ENCODE peak calls at places on chromosomes 4 and X, in ten cellular contexts. One of them, this sample, is unnamed.
A peak's percentile ranks its signal among the peaks of the same experiment; 100 is the strongest.

GRCh38 chr4:85555210-85555609 is 80.3 kb downstream of the ARHGAP24 start:
- DNase-seq in NCI-H187: no peak
- DNase-seq in endothelial cell: no peak
- DNase-seq in cardiac fibroblast: peak; percentile 32
- DNase-seq in small intestine: no peak
- DNase-seq in stimulated activated CD4-positive, alpha-beta T cell treated with anti-CD3 and anti-CD28 coated beads, Interleukin-2, amount 100 ng/mL, for 48 hours: no peak
- DNase-seq in iris pigment epithelial cell: peak; percentile 73
- DNase-seq in posterior vena cava: no peak
- DNase-seq in CD4-positive, alpha-beta T cell: no peak
- DNase-seq in NCI-H345: no peak
- DNase-seq in this sample: peak; percentile 53

GRCh38 chrX:120029354-120029753 is 48.1 kb downstream of the RHOXF2B start:
- DNase-seq in small intestine: no peak
- DNase-seq in CD4-positive, alpha-beta T cell: no peak
- DNase-seq in stimulated activated CD4-positive, alpha-beta T cell treated with anti-CD3 and anti-CD28 coated beads, Interleukin-2, amount 100 ng/mL, for 48 hours: no peak
- DNase-seq in NCI-H187: no peak
- DNase-seq in posterior vena cava: no peak
- DNase-seq in iris pigment epithelial cell: no peak
- DNase-seq in NCI-H345: no peak
- DNase-seq in endothelial cell: no peak
- DNase-seq in cardiac fibroblast: no peak
- DNase-seq in this sample: no peak

GRCh38 chr4:146972036-146972435 is 26.4 kb upstream of the TTC29 start:
- DNase-seq in NCI-H345: no peak
- DNase-seq in NCI-H187: no peak
- DNase-seq in iris pigment epithelial cell: no peak
- DNase-seq in cardiac fibroblast: no peak
- DNase-seq in small intestine: no peak
- DNase-seq in CD4-positive, alpha-beta T cell: no peak
- DNase-seq in endothelial cell: no peak
- DNase-seq in stimulated activated CD4-positive, alpha-beta T cell treated with anti-CD3 and anti-CD28 coated beads, Interleukin-2, amount 100 ng/mL, for 48 hours: no peak
- DNase-seq in posterior vena cava: no peak
- DNase-seq in this sample: no peak

GRCh38 chr4:45554423-45554822 is 569.4 kb downstream of the GABRG1 start:
- DNase-seq in NCI-H187: no peak
- DNase-seq in endothelial cell: no peak
- DNase-seq in posterior vena cava: no peak
- DNase-seq in cardiac fibroblast: no peak
- DNase-seq in iris pigment epithelial cell: peak; percentile 14
- DNase-seq in NCI-H345: no peak
- DNase-seq in small intestine: no peak
- DNase-seq in stimulated activated CD4-positive, alpha-beta T cell treated with anti-CD3 and anti-CD28 coated beads, Interleukin-2, amount 100 ng/mL, for 48 hours: no peak
- DNase-seq in CD4-positive, alpha-beta T cell: no peak
- DNase-seq in this sample: no peak

GRCh38 chrX:121858867-121859647 is 811.6 kb downstream of the GLUD2 start:
- DNase-seq in iris pigment epithelial cell: no peak
- DNase-seq in posterior vena cava: no peak
- DNase-seq in CD4-positive, alpha-beta T cell: no peak
- DNase-seq in small intestine: no peak
- DNase-seq in NCI-H345: no peak
- DNase-seq in cardiac fibroblast: no peak
- DNase-seq in NCI-H187: no peak
- DNase-seq in stimulated activated CD4-positive, alpha-beta T cell treated with anti-CD3 and anti-CD28 coated beads, Interleukin-2, amount 100 ng/mL, for 48 hours: no peak
- DNase-seq in endothelial cell: no peak
- DNase-seq in this sample: no peak

GRCh38 chr4:112946127-112946526 is 103.3 kb upstream of the ANK2 start:
- DNase-seq in iris pigment epithelial cell: no peak
- DNase-seq in posterior vena cava: no peak
- DNase-seq in NCI-H345: no peak
- DNase-seq in endothelial cell: no peak
- DNase-seq in CD4-positive, alpha-beta T cell: no peak
- DNase-seq in cardiac fibroblast: no peak
- DNase-seq in NCI-H187: no peak
- DNase-seq in small intestine: no peak
- DNase-seq in stimulated activated CD4-positive, alpha-beta T cell treated with anti-CD3 and anti-CD28 coated beads, Interleukin-2, amount 100 ng/mL, for 48 hours: no peak
- DNase-seq in this sample: no peak

GRCh38 chr4:17142232-17142711 is 243.8 kb upstream of the LDB2 start:
- DNase-seq in iris pigment epithelial cell: peak; percentile 96
- DNase-seq in endothelial cell: no peak
- DNase-seq in CD4-positive, alpha-beta T cell: no peak
- DNase-seq in cardiac fibroblast: peak; percentile 93
- DNase-seq in NCI-H187: no peak
- DNase-seq in small intestine: no peak
- DNase-seq in posterior vena cava: no peak
- DNase-seq in NCI-H345: no peak
- DNase-seq in stimulated activated CD4-positive, alpha-beta T cell treated with anti-CD3 and anti-CD28 coated beads, Interleukin-2, amount 100 ng/mL, for 48 hours: no peak
- DNase-seq in this sample: no peak

GRCh38 chr4:107255114-107255513 is 219.0 kb upstream of the DKK2 start:
- DNase-seq in iris pigment epithelial cell: peak; percentile 46
- DNase-seq in NCI-H187: no peak
- DNase-seq in NCI-H345: no peak
- DNase-seq in CD4-positive, alpha-beta T cell: no peak
- DNase-seq in posterior vena cava: no peak
- DNase-seq in small intestine: no peak
- DNase-seq in endothelial cell: no peak
- DNase-seq in stimulated activated CD4-positive, alpha-beta T cell treated with anti-CD3 and anti-CD28 coated beads, Interleukin-2, amount 100 ng/mL, for 48 hours: no peak
- DNase-seq in cardiac fibroblast: no peak
- DNase-seq in this sample: no peak

GRCh38 chr4:1530356-1530755 is 124.1 kb upstream of the NKX1-1 start:
- DNase-seq in posterior vena cava: peak; percentile 68
- DNase-seq in CD4-positive, alpha-beta T cell: no peak
- DNase-seq in endothelial cell: no peak
- DNase-seq in NCI-H345: no peak
- DNase-seq in NCI-H187: no peak
- DNase-seq in stimulated activated CD4-positive, alpha-beta T cell treated with anti-CD3 and anti-CD28 coated beads, Interleukin-2, amount 100 ng/mL, for 48 hours: no peak
- DNase-seq in small intestine: no peak
- DNase-seq in iris pigment epithelial cell: no peak
- DNase-seq in cardiac fibroblast: no peak
- DNase-seq in this sample: no peak

GRCh38 chrX:26670521-26670920 is 454.6 kb downstream of the MAGEB5 start:
- DNase-seq in posterior vena cava: no peak
- DNase-seq in NCI-H187: no peak
- DNase-seq in endothelial cell: no peak
- DNase-seq in cardiac fibroblast: no peak
- DNase-seq in stimulated activated CD4-positive, alpha-beta T cell treated with anti-CD3 and anti-CD28 coated beads, Interleukin-2, amount 100 ng/mL, for 48 hours: no peak
- DNase-seq in CD4-positive, alpha-beta T cell: no peak
- DNase-seq in small intestine: no peak
- DNase-seq in NCI-H345: no peak
- DNase-seq in iris pigment epithelial cell: no peak
- DNase-seq in this sample: no peak

GRCh38 chr4:74012130-74012529 is 13.7 kb upstream of the CXCL5 start:
- DNase-seq in posterior vena cava: no peak
- DNase-seq in NCI-H187: no peak
- DNase-seq in NCI-H345: no peak
- DNase-seq in stimulated activated CD4-positive, alpha-beta T cell treated with anti-CD3 and anti-CD28 coated beads, Interleukin-2, amount 100 ng/mL, for 48 hours: no peak
- DNase-seq in endothelial cell: no peak
- DNase-seq in iris pigment epithelial cell: no peak
- DNase-seq in CD4-positive, alpha-beta T cell: no peak
- DNase-seq in small intestine: no peak
- DNase-seq in cardiac fibroblast: no peak
- DNase-seq in this sample: no peak

GRCh38 chr4:108171541-108172230 is 3.0 kb upstream of the LEF1 start:
- DNase-seq in small intestine: no peak
- DNase-seq in iris pigment epithelial cell: no peak
- DNase-seq in posterior vena cava: no peak
- DNase-seq in CD4-positive, alpha-beta T cell: peak; percentile 60
- DNase-seq in cardiac fibroblast: no peak
- DNase-seq in endothelial cell: peak; percentile 45
- DNase-seq in stimulated activated CD4-positive, alpha-beta T cell treated with anti-CD3 and anti-CD28 coated beads, Interleukin-2, amount 100 ng/mL, for 48 hours: peak; percentile 49
- DNase-seq in NCI-H187: no peak
- DNase-seq in NCI-H345: no peak
- DNase-seq in this sample: no peak

GRCh38 chr4:89022426-89023128 is 34.4 kb downstream of the FAM13A start:
- DNase-seq in stimulated activated CD4-positive, alpha-beta T cell treated with anti-CD3 and anti-CD28 coated beads, Interleukin-2, amount 100 ng/mL, for 48 hours: no peak
- DNase-seq in endothelial cell: no peak
- DNase-seq in iris pigment epithelial cell: no peak
- DNase-seq in posterior vena cava: no peak
- DNase-seq in CD4-positive, alpha-beta T cell: no peak
- DNase-seq in cardiac fibroblast: no peak
- DNase-seq in NCI-H187: no peak
- DNase-seq in small intestine: no peak
- DNase-seq in NCI-H345: no peak
- DNase-seq in this sample: no peak

GRCh38 chr4:139315221-139315675 is 13.0 kb upstream of the NDUFC1 start:
- DNase-seq in stimulated activated CD4-positive, alpha-beta T cell treated with anti-CD3 and anti-CD28 coated beads, Interleukin-2, amount 100 ng/mL, for 48 hours: no peak
- DNase-seq in small intestine: no peak
- DNase-seq in NCI-H345: no peak
- DNase-seq in endothelial cell: no peak
- DNase-seq in cardiac fibroblast: no peak
- DNase-seq in CD4-positive, alpha-beta T cell: no peak
- DNase-seq in posterior vena cava: no peak
- DNase-seq in NCI-H187: no peak
- DNase-seq in iris pigment epithelial cell: no peak
- DNase-seq in this sample: no peak

GRCh38 chrX:18537068-18537467 is 111.7 kb downstream of the CDKL5 start:
- DNase-seq in small intestine: no peak
- DNase-seq in iris pigment epithelial cell: no peak
- DNase-seq in endothelial cell: no peak
- DNase-seq in posterior vena cava: no peak
- DNase-seq in cardiac fibroblast: no peak
- DNase-seq in NCI-H345: no peak
- DNase-seq in CD4-positive, alpha-beta T cell: no peak
- DNase-seq in stimulated activated CD4-positive, alpha-beta T cell treated with anti-CD3 and anti-CD28 coated beads, Interleukin-2, amount 100 ng/mL, for 48 hours: no peak
- DNase-seq in NCI-H187: no peak
- DNase-seq in this sample: no peak

GRCh38 chr4:148238086-148238485 is 204.1 kb downstream of the NR3C2 start:
- DNase-seq in posterior vena cava: no peak
- DNase-seq in endothelial cell: no peak
- DNase-seq in NCI-H187: no peak
- DNase-seq in iris pigment epithelial cell: no peak
- DNase-seq in cardiac fibroblast: peak; percentile 77
- DNase-seq in CD4-positive, alpha-beta T cell: no peak
- DNase-seq in NCI-H345: no peak
- DNase-seq in small intestine: no peak
- DNase-seq in stimulated activated CD4-positive, alpha-beta T cell treated with anti-CD3 and anti-CD28 coated beads, Interleukin-2, amount 100 ng/mL, for 48 hours: no peak
- DNase-seq in this sample: no peak

GRCh38 chrX:109839694-109840358 is 106.8 kb upstream of the ACSL4 start:
- DNase-seq in CD4-positive, alpha-beta T cell: no peak
- DNase-seq in posterior vena cava: no peak
- DNase-seq in NCI-H345: no peak
- DNase-seq in stimulated activated CD4-positive, alpha-beta T cell treated with anti-CD3 and anti-CD28 coated beads, Interleukin-2, amount 100 ng/mL, for 48 hours: no peak
- DNase-seq in cardiac fibroblast: peak; percentile 65
- DNase-seq in small intestine: no peak
- DNase-seq in iris pigment epithelial cell: peak; percentile 52
- DNase-seq in endothelial cell: no peak
- DNase-seq in NCI-H187: no peak
- DNase-seq in this sample: peak; percentile 30

GRCh38 chr4:82969414-82969813 is 41.2 kb downstream of the LIN54 start:
- DNase-seq in posterior vena cava: no peak
- DNase-seq in NCI-H345: no peak
- DNase-seq in cardiac fibroblast: no peak
- DNase-seq in endothelial cell: no peak
- DNase-seq in iris pigment epithelial cell: no peak
- DNase-seq in small intestine: no peak
- DNase-seq in stimulated activated CD4-positive, alpha-beta T cell treated with anti-CD3 and anti-CD28 coated beads, Interleukin-2, amount 100 ng/mL, for 48 hours: no peak
- DNase-seq in CD4-positive, alpha-beta T cell: no peak
- DNase-seq in NCI-H187: no peak
- DNase-seq in this sample: no peak

GRCh38 chrX:149877157-149877556 is 3.8 kb upstream of the MAGEA8 start:
- DNase-seq in endothelial cell: no peak
- DNase-seq in cardiac fibroblast: no peak
- DNase-seq in stimulated activated CD4-positive, alpha-beta T cell treated with anti-CD3 and anti-CD28 coated beads, Interleukin-2, amount 100 ng/mL, for 48 hours: no peak
- DNase-seq in iris pigment epithelial cell: no peak
- DNase-seq in NCI-H345: no peak
- DNase-seq in posterior vena cava: no peak
- DNase-seq in CD4-positive, alpha-beta T cell: no peak
- DNase-seq in small intestine: no peak
- DNase-seq in NCI-H187: no peak
- DNase-seq in this sample: no peak

GRCh38 chr4:110808371-110808878 is 185.5 kb upstream of the PITX2 start:
- DNase-seq in NCI-H187: no peak
- DNase-seq in NCI-H345: no peak
- DNase-seq in cardiac fibroblast: peak; percentile 50
- DNase-seq in endothelial cell: no peak
- DNase-seq in posterior vena cava: no peak
- DNase-seq in small intestine: peak; percentile 94
- DNase-seq in stimulated activated CD4-positive, alpha-beta T cell treated with anti-CD3 and anti-CD28 coated beads, Interleukin-2, amount 100 ng/mL, for 48 hours: no peak
- DNase-seq in iris pigment epithelial cell: peak; percentile 91
- DNase-seq in CD4-positive, alpha-beta T cell: no peak
- DNase-seq in this sample: peak; percentile 29

GRCh38 chrX:78019586-78020483 is 50.4 kb upstream of the PGAM4 start:
- DNase-seq in small intestine: peak; percentile 61
- DNase-seq in iris pigment epithelial cell: no peak
- DNase-seq in NCI-H345: no peak
- DNase-seq in CD4-positive, alpha-beta T cell: no peak
- DNase-seq in stimulated activated CD4-positive, alpha-beta T cell treated with anti-CD3 and anti-CD28 coated beads, Interleukin-2, amount 100 ng/mL, for 48 hours: no peak
- DNase-seq in NCI-H187: no peak
- DNase-seq in posterior vena cava: no peak
- DNase-seq in endothelial cell: no peak
- DNase-seq in cardiac fibroblast: no peak
- DNase-seq in this sample: peak; percentile 64

GRCh38 chr4:74097631-74098550 is 1.1 kb downstream of the CXCL2 start:
- DNase-seq in cardiac fibroblast: peak; percentile 62
- DNase-seq in endothelial cell: no peak
- DNase-seq in iris pigment epithelial cell: no peak
- DNase-seq in stimulated activated CD4-positive, alpha-beta T cell treated with anti-CD3 and anti-CD28 coated beads, Interleukin-2, amount 100 ng/mL, for 48 hours: no peak
- DNase-seq in NCI-H187: no peak
- DNase-seq in NCI-H345: no peak
- DNase-seq in CD4-positive, alpha-beta T cell: no peak
- DNase-seq in posterior vena cava: no peak
- DNase-seq in small intestine: peak; percentile 1
- DNase-seq in this sample: no peak

GRCh38 chrX:40406330-40406859 is 174.4 kb upstream of the ATP6AP2 start:
- DNase-seq in iris pigment epithelial cell: no peak
- DNase-seq in NCI-H345: no peak
- DNase-seq in posterior vena cava: no peak
- DNase-seq in stimulated activated CD4-positive, alpha-beta T cell treated with anti-CD3 and anti-CD28 coated beads, Interleukin-2, amount 100 ng/mL, for 48 hours: no peak
- DNase-seq in NCI-H187: no peak
- DNase-seq in small intestine: no peak
- DNase-seq in CD4-positive, alpha-beta T cell: no peak
- DNase-seq in endothelial cell: no peak
- DNase-seq in cardiac fibroblast: no peak
- DNase-seq in this sample: no peak

GRCh38 chr4:17780461-17781071 is 855 bp downstream of the FAM184B start:
- DNase-seq in posterior vena cava: no peak
- DNase-seq in stimulated activated CD4-positive, alpha-beta T cell treated with anti-CD3 and anti-CD28 coated beads, Interleukin-2, amount 100 ng/mL, for 48 hours: no peak
- DNase-seq in cardiac fibroblast: peak; percentile 15
- DNase-seq in CD4-positive, alpha-beta T cell: no peak
- DNase-seq in small intestine: no peak
- DNase-seq in endothelial cell: no peak
- DNase-seq in NCI-H345: peak; percentile 69
- DNase-seq in NCI-H187: no peak
- DNase-seq in iris pigment epithelial cell: no peak
- DNase-seq in this sample: peak; percentile 14

GRCh38 chr4:143185253-143186107 is 763 bp downstream of the USP38 start:
- DNase-seq in stimulated activated CD4-positive, alpha-beta T cell treated with anti-CD3 and anti-CD28 coated beads, Interleukin-2, amount 100 ng/mL, for 48 hours: no peak
- DNase-seq in small intestine: peak; percentile 25
- DNase-seq in cardiac fibroblast: peak; percentile 28
- DNase-seq in NCI-H345: peak; percentile 34
- DNase-seq in NCI-H187: no peak
- DNase-seq in CD4-positive, alpha-beta T cell: no peak
- DNase-seq in endothelial cell: no peak
- DNase-seq in posterior vena cava: peak; percentile 66
- DNase-seq in iris pigment epithelial cell: peak; percentile 32
- DNase-seq in this sample: peak; percentile 29

GRCh38 chr4:151246742-151247141 is 30.2 kb upstream of the PRSS48 start:
- DNase-seq in posterior vena cava: no peak
- DNase-seq in small intestine: no peak
- DNase-seq in endothelial cell: no peak
- DNase-seq in CD4-positive, alpha-beta T cell: no peak
- DNase-seq in iris pigment epithelial cell: no peak
- DNase-seq in stimulated activated CD4-positive, alpha-beta T cell treated with anti-CD3 and anti-CD28 coated beads, Interleukin-2, amount 100 ng/mL, for 48 hours: no peak
- DNase-seq in NCI-H345: no peak
- DNase-seq in NCI-H187: no peak
- DNase-seq in cardiac fibroblast: no peak
- DNase-seq in this sample: no peak

GRCh38 chrX:46408553-46409407 is 136.4 kb downstream of the ZNF674 start:
- DNase-seq in cardiac fibroblast: peak; percentile 78
- DNase-seq in NCI-H187: no peak
- DNase-seq in CD4-positive, alpha-beta T cell: peak; percentile 51
- DNase-seq in iris pigment epithelial cell: peak; percentile 76
- DNase-seq in NCI-H345: peak; percentile 46
- DNase-seq in posterior vena cava: peak; percentile 91
- DNase-seq in stimulated activated CD4-positive, alpha-beta T cell treated with anti-CD3 and anti-CD28 coated beads, Interleukin-2, amount 100 ng/mL, for 48 hours: peak; percentile 76
- DNase-seq in endothelial cell: peak; percentile 65
- DNase-seq in small intestine: peak; percentile 51
- DNase-seq in this sample: peak; percentile 61

GRCh38 chr4:152851226-152851625 is 71.5 kb downstream of the ARFIP1 start:
- DNase-seq in endothelial cell: no peak
- DNase-seq in stimulated activated CD4-positive, alpha-beta T cell treated with anti-CD3 and anti-CD28 coated beads, Interleukin-2, amount 100 ng/mL, for 48 hours: no peak
- DNase-seq in iris pigment epithelial cell: no peak
- DNase-seq in posterior vena cava: no peak
- DNase-seq in CD4-positive, alpha-beta T cell: no peak
- DNase-seq in NCI-H345: no peak
- DNase-seq in NCI-H187: no peak
- DNase-seq in small intestine: no peak
- DNase-seq in cardiac fibroblast: no peak
- DNase-seq in this sample: no peak